ENCODE peak calls at places on chromosomes 1 and 21, in six cellular contexts. S is cardiac fibroblast, R is A549, V is keratinocyte, D is PC-3, E is left ventricle myocardium inferior. K is an unnamed sample.

GRCh38 chr1:7526867-7527732 is 244.0 kb upstream of the VAMP3 start:
- DNase-seq in S (no peak), R (no peak), V (no peak), D (no peak), E (no peak), K (no peak)

GRCh38 chr21:31218830-31219608 is 125.0 kb downstream of the TIAM1 start:
- DNase-seq in S (peak), R (no peak), V (no peak), D (peak), E (peak), K (no peak)

GRCh38 chr21:44834951-44835646 is 17.2 kb upstream of the SUMO3 start:
- DNase-seq in S (no peak), R (no peak), V (no peak), D (no peak), E (no peak), K (no peak)

GRCh38 chr1:9653195-9653782 is 1.8 kb downstream of the PIK3CD start:
- DNase-seq in S (no peak), R (no peak), V (no peak), D (no peak), E (no peak), K (no peak)

GRCh38 chr1:234315091-234315541 is 58.1 kb upstream of the COA6 start:
- DNase-seq in S (peak), R (no peak), V (peak), D (peak), E (no peak), K (no peak)

GRCh38 chr21:42452401-42453018 is 43.5 kb downstream of the RSPH1 start:
- DNase-seq in S (no peak), R (no peak), V (no peak), D (no peak), E (no peak), K (no peak)

GRCh38 chr21:42479582-42479981 is 16.4 kb downstream of the RSPH1 start:
- DNase-seq in S (no peak), R (no peak), V (no peak), D (no peak), E (no peak), K (no peak)

GRCh38 chr1:234602334-234603220 is 7.4 kb downstream of the IRF2BP2 start:
- DNase-seq in S (peak), R (peak), V (peak), D (peak), E (no peak), K (no peak)

GRCh38 chr1:18662286-18662639 is 31.6 kb downstream of the PAX7 start:
- DNase-seq in S (no peak), R (no peak), V (no peak), D (no peak), E (no peak), K (no peak)

GRCh38 chr1:45353685-45354084 is 13.4 kb upstream of the MUTYH start:
- DNase-seq in S (no peak), R (no peak), V (no peak), D (no peak), E (no peak), K (no peak)

GRCh38 chr1:24009406-24009805 is 29.3 kb upstream of the SRSF10 start:
- DNase-seq in S (no peak), R (no peak), V (no peak), D (peak), E (no peak), K (no peak)

GRCh38 chr1:172005856-172006255 is 164.6 kb downstream of the DNM3 start:
- DNase-seq in S (peak), R (no peak), V (no peak), D (peak), E (no peak), K (no peak)

GRCh38 chr1:151837841-151838490 is 1.7 kb downstream of the C2CD4D start:
- DNase-seq in S (no peak), R (no peak), V (no peak), D (no peak), E (no peak), K (no peak)

GRCh38 chr1:91011726-91012125 is 10.1 kb downstream of the ZNF644 start:
- DNase-seq in S (peak), R (no peak), V (no peak), D (peak), E (no peak), K (no peak)

GRCh38 chr1:2189459-2190425 is 4.8 kb downstream of the FAAP20 start:
- DNase-seq in S (peak), R (peak), V (no peak), D (peak), E (peak), K (peak)

GRCh38 chr1:29499101-29499650 is 262.9 kb downstream of the PTPRU start:
- DNase-seq in S (no peak), R (no peak), V (no peak), D (no peak), E (no peak), K (no peak)

GRCh38 chr21:45539796-45540600 is 2.2 kb downstream of the SLC19A1 start:
- DNase-seq in S (no peak), R (no peak), V (no peak), D (no peak), E (peak), K (peak)

GRCh38 chr1:3225668-3226067 is 156.7 kb downstream of the PRDM16 start:
- DNase-seq in S (no peak), R (no peak), V (no peak), D (no peak), E (no peak), K (no peak)

GRCh38 chr1:116755681-116756080 is 1.5 kb downstream of the CD2 start:
- DNase-seq in S (no peak), R (no peak), V (no peak), D (no peak), E (no peak), K (no peak)

GRCh38 chr1:22930235-22930912 is 42.3 kb downstream of the LACTBL1 start:
- DNase-seq in S (peak), R (peak), V (no peak), D (peak), E (peak), K (no peak)

GRCh38 chr1:166489670-166490436 is 323.1 kb upstream of the FAM78B start:
- DNase-seq in S (no peak), R (no peak), V (no peak), D (peak), E (no peak), K (no peak)

GRCh38 chr1:221279146-221279545 is 399.9 kb downstream of the HLX start:
- DNase-seq in S (no peak), R (no peak), V (no peak), D (no peak), E (no peak), K (no peak)

GRCh38 chr1:180976958-180977357 is 45.7 kb downstream of the STX6 start:
- DNase-seq in S (no peak), R (no peak), V (no peak), D (no peak), E (no peak), K (no peak)

GRCh38 chr1:47791879-47792608 is 205.1 kb downstream of the TRABD2B start:
- DNase-seq in S (no peak), R (no peak), V (no peak), D (peak), E (no peak), K (no peak)

GRCh38 chr1:7644906-7645750 is 126.0 kb upstream of the VAMP3 start:
- DNase-seq in S (peak), R (no peak), V (no peak), D (no peak), E (peak), K (no peak)

GRCh38 chr1:41009466-41009865 is 12.1 kb downstream of the SLFNL1 start:
- DNase-seq in S (no peak), R (no peak), V (no peak), D (no peak), E (no peak), K (no peak)

GRCh38 chr1:112698366-112699310 is 8.3 kb downstream of the RHOC start:
- DNase-seq in S (no peak), R (no peak), V (no peak), D (peak), E (no peak), K (peak)

GRCh38 chr1:32540589-32540988 is 1.4 kb downstream of the ZBTB8A start:
- DNase-seq in S (no peak), R (no peak), V (no peak), D (no peak), E (no peak), K (no peak)

GRCh38 chr21:15929536-15929935 is 199.8 kb downstream of the USP25 start:
- DNase-seq in S (no peak), R (no peak), V (no peak), D (no peak), E (no peak), K (no peak)
- TF ChIP-seq CTCF in S (no peak), R (no peak), V (no peak), D (no peak), E (no peak), K (no peak)

GRCh38 chr1:35431173-35431599 is 126.0 kb downstream of the KIAA0319L start:
- DNase-seq in S (peak), R (no peak), V (no peak), D (no peak), E (no peak), K (no peak)

GRCh38 chr1:35436078-35436477 is 121.1 kb downstream of the KIAA0319L start:
- DNase-seq in S (no peak), R (no peak), V (no peak), D (no peak), E (no peak), K (no peak)

GRCh38 chr1:35434703-35435102 is 122.5 kb downstream of the KIAA0319L start:
- DNase-seq in S (no peak), R (no peak), V (no peak), D (no peak), E (no peak), K (no peak)

GRCh38 chr1:35432231-35432630 is 125.0 kb downstream of the KIAA0319L start:
- DNase-seq in S (no peak), R (no peak), V (no peak), D (no peak), E (no peak), K (no peak)

GRCh38 chr1:35433714-35434113 is 123.5 kb downstream of the KIAA0319L start:
- DNase-seq in S (no peak), R (no peak), V (no peak), D (no peak), E (no peak), K (no peak)
- TF ChIP-seq CTCF in S (no peak), R (no peak), V (no peak), D (no peak), E (no peak), K (no peak)

GRCh38 chr1:226064168-226064815 is 1.8 kb downstream of the H3-3A start:
- DNase-seq in S (peak), R (no peak), V (no peak), D (peak), E (no peak), K (no peak)

GRCh38 chr1:226066415-226067077 is 4.0 kb downstream of the H3-3A start:
- DNase-seq in S (peak), R (no peak), V (no peak), D (no peak), E (no peak), K (no peak)

GRCh38 chr1:226063362-226064167 is 1.0 kb downstream of the H3-3A start:
- DNase-seq in S (peak), R (peak), V (no peak), D (peak), E (peak), K (no peak)

GRCh38 chr1:226062558-226063361 is at the start of gene H3-3A:
- DNase-seq in S (peak), R (peak), V (no peak), D (peak), E (peak), K (peak)

DNA sequence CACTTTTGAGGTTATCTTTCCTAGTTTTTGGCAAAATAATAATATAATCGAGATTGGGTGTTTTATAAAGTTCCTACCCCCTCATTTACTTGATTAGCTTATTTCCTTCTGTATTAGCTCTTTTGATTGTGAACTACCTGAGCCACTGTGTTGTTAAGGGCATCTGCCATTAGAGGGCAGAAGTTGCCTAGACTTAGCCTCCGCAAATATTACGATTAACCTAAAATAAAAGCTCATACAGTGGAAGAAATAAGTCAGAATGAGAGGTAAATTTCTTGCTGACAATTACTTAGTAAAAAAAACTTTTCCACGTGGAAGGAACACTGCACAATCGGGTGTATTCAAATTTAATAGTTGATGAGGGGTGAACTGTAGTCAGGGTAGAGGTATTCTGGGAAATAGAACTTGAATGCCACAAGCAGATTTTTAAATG is 2.3 kb downstream of the H3-3A start:
- DNase-seq in S (peak), R (peak), V (no peak), D (peak), E (no peak), K (no peak)
- TF ChIP-seq CTCF in S (peak), R (peak), V (peak), D (peak), E (peak), K (peak)

GRCh38 chr1:84973493-84974334 is 23.2 kb downstream of the MCOLN2 start:
- DNase-seq in S (peak), R (no peak), V (no peak), D (no peak), E (no peak), K (no peak)

GRCh38 chr1:84969489-84970250 is 27.2 kb downstream of the MCOLN2 start:
- DNase-seq in S (no peak), R (no peak), V (no peak), D (no peak), E (no peak), K (no peak)

GRCh38 chr1:84975035-84975434 is 21.9 kb downstream of the MCOLN2 start:
- DNase-seq in S (no peak), R (no peak), V (no peak), D (no peak), E (no peak), K (no peak)

GRCh38 chr1:84972377-84972987 is 24.4 kb downstream of the MCOLN2 start:
- DNase-seq in S (no peak), R (no peak), V (no peak), D (no peak), E (no peak), K (no peak)

DNA sequence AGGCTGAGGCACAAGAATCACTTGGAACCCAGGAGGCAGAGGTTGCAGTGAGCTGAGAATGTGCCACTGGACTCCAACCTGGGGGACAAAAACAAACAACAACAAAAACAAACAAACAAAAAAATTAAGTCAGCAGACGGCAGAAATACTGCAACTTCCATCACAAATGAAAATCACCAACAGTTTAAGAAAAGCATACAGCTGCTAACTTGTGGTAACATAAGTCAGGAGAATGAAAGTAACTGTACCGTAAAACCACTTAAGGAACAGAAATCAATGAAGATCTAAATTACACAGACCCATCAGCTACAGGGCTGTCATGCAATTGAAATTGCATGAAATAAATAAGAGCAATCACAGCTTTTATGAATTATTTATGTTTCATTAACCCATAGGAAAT is 25.0 kb downstream of the MCOLN2 start:
- DNase-seq in S (no peak), R (no peak), V (no peak), D (no peak), E (no peak), K (no peak)
- TF ChIP-seq CTCF in S (no peak), R (no peak), V (no peak), D (no peak), E (no peak), K (no peak)

DNA sequence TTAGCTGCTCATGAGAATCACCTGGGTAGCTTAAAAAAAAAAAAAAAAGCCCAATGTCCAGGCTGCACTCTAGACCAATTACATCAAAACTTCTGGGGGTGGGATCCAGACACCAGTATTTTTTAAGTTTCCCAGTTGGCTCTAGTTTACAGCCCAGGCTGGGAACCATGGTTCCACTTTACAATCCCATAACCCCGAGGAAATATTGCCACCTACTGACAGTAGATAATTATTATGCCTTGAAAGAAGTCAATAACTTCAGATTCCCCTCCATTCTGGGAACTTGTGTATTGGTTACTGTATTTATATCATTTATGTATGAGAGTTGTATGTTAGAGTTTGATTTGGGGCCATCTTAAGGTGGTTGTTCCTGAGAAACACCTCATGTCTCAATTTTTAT is 100.2 kb downstream of the SPATA46 start:
- DNase-seq in S (peak), R (peak), V (no peak), D (peak), E (no peak), K (no peak)
- TF ChIP-seq CTCF in S (peak), R (peak), V (peak), D (peak), E (peak), K (peak)